ENCODE peak calls at places on chromosomes 16 and 17, in eight cellular contexts. One of them, this sample, is unnamed.

GRCh38 chr17:1146551-1147265 is 33.1 kb downstream of the ABR start:
- DNase-seq in tibial nerve: no peak
- DNase-seq in Caco-2: no peak
- DNase-seq in GM13976: no peak
- DNase-seq in GM12865: no peak
- DNase-seq in HFF-Myc: no peak
- DNase-seq in psoas muscle: no peak
- DNase-seq in hepatocyte: no peak
- DNase-seq in this sample: no peak

GRCh38 chr16:10941127-10941933 is 938 bp downstream of the DEXI start:
- DNase-seq in GM13976: no peak
- DNase-seq in GM12865: no peak
- DNase-seq in tibial nerve: no peak
- DNase-seq in HFF-Myc: no peak
- DNase-seq in Caco-2: no peak
- DNase-seq in hepatocyte: no peak
- DNase-seq in psoas muscle: no peak
- DNase-seq in this sample: no peak

GRCh38 chr16:11456741-11457140 is 111.5 kb downstream of the RMI2 start:
- DNase-seq in GM12865: no peak
- DNase-seq in Caco-2: no peak
- DNase-seq in GM13976: no peak
- DNase-seq in psoas muscle: no peak
- DNase-seq in hepatocyte: no peak
- DNase-seq in HFF-Myc: no peak
- DNase-seq in tibial nerve: no peak
- DNase-seq in this sample: no peak

GRCh38 chr17:18246880-18247612 is 11.5 kb downstream of the FLII start:
- DNase-seq in tibial nerve: peak; percentile 30
- DNase-seq in psoas muscle: peak; percentile 57
- DNase-seq in Caco-2: peak; percentile 69
- DNase-seq in GM12865: peak; percentile 56
- DNase-seq in hepatocyte: peak; percentile 68
- DNase-seq in GM13976: peak; percentile 67
- DNase-seq in HFF-Myc: no peak
- DNase-seq in this sample: peak; percentile 57

GRCh38 chr17:80253631-80254395 is 6.8 kb upstream of the RNF213 start:
- DNase-seq in GM12865: no peak
- DNase-seq in hepatocyte: no peak
- DNase-seq in tibial nerve: no peak
- DNase-seq in Caco-2: no peak
- DNase-seq in psoas muscle: no peak
- DNase-seq in HFF-Myc: no peak
- DNase-seq in GM13976: no peak
- DNase-seq in this sample: no peak

GRCh38 chr16:19881028-19881427 is 3.6 kb downstream of the GPRC5B start:
- DNase-seq in GM12865: no peak
- DNase-seq in GM13976: no peak
- DNase-seq in HFF-Myc: no peak
- DNase-seq in hepatocyte: no peak
- DNase-seq in psoas muscle: no peak
- DNase-seq in tibial nerve: no peak
- DNase-seq in Caco-2: no peak
- DNase-seq in this sample: no peak

GRCh38 chr16:82761858-82762257 is 135.1 kb downstream of the CDH13 start:
- DNase-seq in GM13976: no peak
- DNase-seq in GM12865: no peak
- DNase-seq in hepatocyte: no peak
- DNase-seq in tibial nerve: no peak
- DNase-seq in Caco-2: no peak
- DNase-seq in HFF-Myc: no peak
- DNase-seq in psoas muscle: no peak
- DNase-seq in this sample: no peak

GRCh38 chr17:1617620-1618174 is 10.9 kb downstream of the SLC43A2 start:
- DNase-seq in psoas muscle: peak; percentile 50
- DNase-seq in HFF-Myc: no peak
- DNase-seq in Caco-2: no peak
- DNase-seq in GM12865: no peak
- DNase-seq in hepatocyte: peak; percentile 83
- DNase-seq in GM13976: no peak
- DNase-seq in tibial nerve: peak; percentile 34
- DNase-seq in this sample: no peak

GRCh38 chr17:21301593-21302550 is 17.4 kb downstream of the MAP2K3 start:
- DNase-seq in GM13976: peak; percentile 50
- DNase-seq in psoas muscle: peak; percentile 13
- DNase-seq in HFF-Myc: no peak
- DNase-seq in hepatocyte: no peak
- DNase-seq in tibial nerve: no peak
- DNase-seq in Caco-2: no peak
- DNase-seq in GM12865: no peak
- DNase-seq in this sample: no peak

GRCh38 chr17:77863814-77864161 is 94.7 kb upstream of the TNRC6C start:
- DNase-seq in Caco-2: peak; percentile 55
- DNase-seq in hepatocyte: peak; percentile 70
- DNase-seq in HFF-Myc: no peak
- DNase-seq in GM13976: no peak
- DNase-seq in psoas muscle: peak; percentile 45
- DNase-seq in GM12865: peak; percentile 51
- DNase-seq in tibial nerve: no peak
- DNase-seq in this sample: no peak

GRCh38 chr17:74055508-74056160 is 147.8 kb upstream of the RPL38 start:
- DNase-seq in tibial nerve: no peak
- DNase-seq in psoas muscle: no peak
- DNase-seq in GM12865: no peak
- DNase-seq in HFF-Myc: no peak
- DNase-seq in Caco-2: no peak
- DNase-seq in hepatocyte: no peak
- DNase-seq in GM13976: no peak
- DNase-seq in this sample: no peak

GRCh38 chr17:74054249-74054648 is 149.2 kb upstream of the RPL38 start:
- DNase-seq in GM12865: no peak
- DNase-seq in Caco-2: no peak
- DNase-seq in HFF-Myc: no peak
- DNase-seq in hepatocyte: no peak
- DNase-seq in psoas muscle: no peak
- DNase-seq in GM13976: no peak
- DNase-seq in tibial nerve: no peak
- DNase-seq in this sample: no peak

GRCh38 chr17:74049167-74049797 is 154.2 kb upstream of the RPL38 start:
- DNase-seq in hepatocyte: no peak
- DNase-seq in HFF-Myc: no peak
- DNase-seq in GM12865: no peak
- DNase-seq in tibial nerve: no peak
- DNase-seq in GM13976: no peak
- DNase-seq in psoas muscle: no peak
- DNase-seq in Caco-2: no peak
- DNase-seq in this sample: no peak

GRCh38 chr17:74051348-74051747 is 152.1 kb upstream of the RPL38 start:
- DNase-seq in GM12865: no peak
- DNase-seq in Caco-2: no peak
- DNase-seq in GM13976: no peak
- DNase-seq in tibial nerve: no peak
- DNase-seq in hepatocyte: no peak
- DNase-seq in psoas muscle: no peak
- DNase-seq in HFF-Myc: no peak
- DNase-seq in this sample: no peak

GRCh38 chr17:74052993-74053744 is 150.3 kb upstream of the RPL38 start:
- DNase-seq in Caco-2: no peak
- DNase-seq in hepatocyte: no peak
- DNase-seq in HFF-Myc: no peak
- DNase-seq in psoas muscle: no peak
- DNase-seq in GM13976: no peak
- DNase-seq in GM12865: no peak
- DNase-seq in tibial nerve: no peak
- DNase-seq in this sample: no peak
- TF ChIP-seq CTCF in Caco-2: no peak
- TF ChIP-seq CTCF in hepatocyte: no peak
- TF ChIP-seq CTCF in HFF-Myc: no peak
- TF ChIP-seq CTCF in psoas muscle: no peak
- TF ChIP-seq CTCF in GM13976: no peak
- TF ChIP-seq CTCF in GM12865: no peak
- TF ChIP-seq CTCF in tibial nerve: no peak
- TF ChIP-seq CTCF in this sample: no peak

DNA sequence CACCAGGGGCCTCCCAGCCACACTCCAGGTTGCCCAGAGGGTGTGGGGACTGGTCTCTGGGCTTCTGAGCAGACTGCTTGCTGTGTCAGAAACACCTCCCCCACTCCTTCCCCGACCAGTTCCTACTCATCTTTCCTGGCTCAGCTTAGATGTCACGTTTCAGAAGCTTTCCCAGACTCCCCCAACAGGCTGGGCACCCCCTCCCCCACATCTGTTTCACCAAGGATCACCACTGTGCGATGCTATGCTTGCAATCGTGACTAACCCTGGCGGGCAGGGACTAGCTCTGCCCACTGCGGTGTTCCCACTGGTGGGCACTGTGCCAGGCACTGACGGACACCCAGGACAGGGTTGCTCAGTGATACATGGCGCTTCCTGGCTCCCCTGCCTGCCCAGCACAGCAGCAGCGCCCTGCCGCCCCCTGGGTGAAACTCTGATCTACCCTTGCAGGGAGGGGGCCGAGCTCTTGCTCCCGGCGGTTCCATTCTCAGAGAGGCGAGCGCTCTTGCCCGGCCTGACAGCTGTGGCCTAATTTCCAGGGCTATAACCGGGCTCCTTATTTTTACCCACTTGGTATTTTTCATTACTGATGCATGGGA is 29.4 kb upstream of the MTSS2 start:
- DNase-seq in GM12865: no peak
- DNase-seq in psoas muscle: peak; percentile 97
- DNase-seq in HFF-Myc: peak; percentile 90
- DNase-seq in Caco-2: no peak
- DNase-seq in hepatocyte: peak; percentile 86
- DNase-seq in tibial nerve: no peak
- DNase-seq in GM13976: no peak
- DNase-seq in this sample: peak; percentile 69
- TF ChIP-seq CTCF in GM12865: no peak
- TF ChIP-seq CTCF in psoas muscle: no peak
- TF ChIP-seq CTCF in HFF-Myc: no peak
- TF ChIP-seq CTCF in Caco-2: no peak
- TF ChIP-seq CTCF in hepatocyte: no peak
- TF ChIP-seq CTCF in tibial nerve: no peak
- TF ChIP-seq CTCF in GM13976: no peak
- TF ChIP-seq CTCF in this sample: no peak

GRCh38 chr16:67399749-67400704 is 6.7 kb upstream of the TPPP3 start:
- DNase-seq in GM13976: no peak
- DNase-seq in Caco-2: no peak
- DNase-seq in psoas muscle: peak; percentile 41
- DNase-seq in HFF-Myc: no peak
- DNase-seq in GM12865: no peak
- DNase-seq in tibial nerve: no peak
- DNase-seq in hepatocyte: no peak
- DNase-seq in this sample: no peak
- TF ChIP-seq CTCF in GM13976: no peak
- TF ChIP-seq CTCF in Caco-2: no peak
- TF ChIP-seq CTCF in psoas muscle: no peak
- TF ChIP-seq CTCF in HFF-Myc: no peak
- TF ChIP-seq CTCF in GM12865: no peak
- TF ChIP-seq CTCF in tibial nerve: peak; percentile 33
- TF ChIP-seq CTCF in hepatocyte: no peak
- TF ChIP-seq CTCF in this sample: no peak

GRCh38 chr16:56355221-56355620 is 70.1 kb downstream of the AMFR start:
- DNase-seq in GM12865: no peak
- DNase-seq in hepatocyte: no peak
- DNase-seq in tibial nerve: no peak
- DNase-seq in HFF-Myc: no peak
- DNase-seq in psoas muscle: no peak
- DNase-seq in Caco-2: no peak
- DNase-seq in GM13976: peak; percentile 23
- DNase-seq in this sample: no peak

GRCh38 chr16:56357291-56357764 is 68.0 kb downstream of the AMFR start:
- DNase-seq in psoas muscle: no peak
- DNase-seq in HFF-Myc: no peak
- DNase-seq in GM13976: peak; percentile 41
- DNase-seq in GM12865: no peak
- DNase-seq in Caco-2: no peak
- DNase-seq in hepatocyte: peak; percentile 55
- DNase-seq in tibial nerve: no peak
- DNase-seq in this sample: no peak

GRCh38 chr16:56355786-56356275 is 69.5 kb downstream of the AMFR start:
- DNase-seq in hepatocyte: no peak
- DNase-seq in psoas muscle: no peak
- DNase-seq in GM13976: peak; percentile 34
- DNase-seq in HFF-Myc: no peak
- DNase-seq in GM12865: no peak
- DNase-seq in Caco-2: peak; percentile 32
- DNase-seq in tibial nerve: no peak
- DNase-seq in this sample: peak; percentile 28

GRCh38 chr16:56357765-56358322 is 67.5 kb downstream of the AMFR start:
- DNase-seq in tibial nerve: no peak
- DNase-seq in GM12865: peak; percentile 28
- DNase-seq in Caco-2: peak; percentile 45
- DNase-seq in GM13976: peak; percentile 28
- DNase-seq in HFF-Myc: no peak
- DNase-seq in psoas muscle: no peak
- DNase-seq in hepatocyte: no peak
- DNase-seq in this sample: peak; percentile 36

GRCh38 chr16:56356276-56357241 is 68.8 kb downstream of the AMFR start:
- DNase-seq in GM13976: peak; percentile 95
- DNase-seq in Caco-2: peak; percentile 89
- DNase-seq in tibial nerve: peak; percentile 76
- DNase-seq in HFF-Myc: peak; percentile 61
- DNase-seq in hepatocyte: peak; percentile 93
- DNase-seq in psoas muscle: peak; percentile 75
- DNase-seq in GM12865: peak; percentile 91
- DNase-seq in this sample: peak; percentile 53
- TF ChIP-seq CTCF in GM13976: peak; percentile 89
- TF ChIP-seq CTCF in Caco-2: peak; percentile 99
- TF ChIP-seq CTCF in tibial nerve: peak; percentile 86
- TF ChIP-seq CTCF in HFF-Myc: peak; percentile 88
- TF ChIP-seq CTCF in hepatocyte: peak; percentile 93
- TF ChIP-seq CTCF in psoas muscle: peak; percentile 79
- TF ChIP-seq CTCF in GM12865: peak; percentile 88
- TF ChIP-seq CTCF in this sample: peak; percentile 81

GRCh38 chr17:74646231-74646630 is 22.7 kb upstream of the CD300E start:
- DNase-seq in psoas muscle: no peak
- DNase-seq in GM12865: peak; percentile 40
- DNase-seq in Caco-2: no peak
- DNase-seq in GM13976: peak; percentile 72
- DNase-seq in hepatocyte: no peak
- DNase-seq in HFF-Myc: no peak
- DNase-seq in tibial nerve: no peak
- DNase-seq in this sample: no peak
- TF ChIP-seq CTCF in psoas muscle: no peak
- TF ChIP-seq CTCF in GM12865: peak; percentile 46
- TF ChIP-seq CTCF in Caco-2: peak; percentile 29
- TF ChIP-seq CTCF in GM13976: peak; percentile 35
- TF ChIP-seq CTCF in hepatocyte: peak; percentile 17
- TF ChIP-seq CTCF in HFF-Myc: peak; percentile 19
- TF ChIP-seq CTCF in tibial nerve: no peak
- TF ChIP-seq CTCF in this sample: no peak

DNA sequence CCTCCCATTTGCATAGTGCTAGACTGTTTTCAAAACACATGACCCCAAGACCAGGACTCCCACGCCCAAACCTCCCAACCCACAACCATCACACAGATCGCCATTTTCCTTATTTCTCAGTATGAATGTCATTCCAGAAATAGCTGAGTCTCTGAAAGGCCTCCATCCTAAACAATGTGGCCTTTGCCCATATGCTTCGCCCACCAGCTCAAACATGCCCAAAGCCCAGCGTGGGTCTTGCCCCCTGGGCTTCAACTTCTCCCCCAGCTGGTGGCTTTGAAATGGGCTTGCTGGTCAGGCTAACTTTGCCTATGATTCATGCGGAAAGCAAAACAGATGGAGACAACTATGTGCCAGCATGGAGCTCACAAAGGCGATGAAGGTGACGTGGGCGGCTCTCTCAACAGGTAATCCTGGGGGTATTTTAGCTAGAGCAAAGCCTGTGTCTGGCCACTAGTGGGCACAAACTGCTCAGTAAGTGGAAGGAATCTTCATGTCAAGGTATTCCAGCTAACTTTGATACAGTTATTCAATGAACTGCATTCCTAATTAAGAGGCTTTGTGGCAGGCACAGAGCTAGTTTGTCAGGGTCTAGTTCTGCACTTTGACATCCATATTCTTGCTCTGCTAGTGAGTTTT is 17.1 kb downstream of the PMP22 start:
- DNase-seq in hepatocyte: no peak
- DNase-seq in Caco-2: no peak
- DNase-seq in tibial nerve: no peak
- DNase-seq in HFF-Myc: no peak
- DNase-seq in GM13976: no peak
- DNase-seq in GM12865: no peak
- DNase-seq in psoas muscle: no peak
- DNase-seq in this sample: no peak
- TF ChIP-seq CTCF in hepatocyte: peak; percentile 23
- TF ChIP-seq CTCF in Caco-2: peak; percentile 27
- TF ChIP-seq CTCF in tibial nerve: peak; percentile 21
- TF ChIP-seq CTCF in HFF-Myc: peak; percentile 44
- TF ChIP-seq CTCF in GM13976: no peak
- TF ChIP-seq CTCF in GM12865: no peak
- TF ChIP-seq CTCF in psoas muscle: peak; percentile 38
- TF ChIP-seq CTCF in this sample: peak; percentile 58

This sample was measured in mesothelial cell of epicardium.